ENCODE peak calls at places on chromosomes 11 and 22, in four cellular contexts. One of them, this sample, is unnamed. For H3K36me3 and H3K4me1, the result is how much of the 10 kb centered on the place peaks cover.

GRCh38 chr11:111586305-111586915 is 15.8 kb upstream of the SIK2 start:
- DNase-seq in stomach: peak
- DNase-seq in heart right ventricle: peak
- DNase-seq in mucosa of descending colon: no peak
- DNase-seq in this sample: peak

GRCh38 chr11:56331861-56332491 is 13.9 kb upstream of the OR8K1 start:
- DNase-seq in mucosa of descending colon: no peak
- DNase-seq in stomach: no peak
- DNase-seq in heart right ventricle: no peak
- DNase-seq in this sample: no peak

GRCh38 chr22:33873186-33873585 is 47.1 kb downstream of the LARGE1 start:
- DNase-seq in heart right ventricle: peak
- DNase-seq in mucosa of descending colon: no peak
- DNase-seq in stomach: peak
- DNase-seq in this sample: no peak

GRCh38 chr11:133830931-133831907 is 14.1 kb downstream of the SPATA19 start:
- DNase-seq in stomach: no peak
- DNase-seq in mucosa of descending colon: no peak
- DNase-seq in heart right ventricle: no peak
- DNase-seq in this sample: no peak

GRCh38 chr11:27194976-27195375 is 154.4 kb downstream of the BBOX1 start:
- DNase-seq in stomach: no peak
- DNase-seq in heart right ventricle: no peak
- DNase-seq in mucosa of descending colon: no peak
- DNase-seq in this sample: no peak

GRCh38 chr22:37391702-37392101 is 35.6 kb downstream of the ELFN2 start:
- DNase-seq in heart right ventricle: no peak
- DNase-seq in mucosa of descending colon: no peak
- DNase-seq in stomach: no peak
- DNase-seq in this sample: no peak

GRCh38 chr22:26334232-26334631 is 94.8 kb upstream of the ASPHD2 start:
- DNase-seq in heart right ventricle: no peak
- DNase-seq in mucosa of descending colon: no peak
- DNase-seq in stomach: no peak
- DNase-seq in this sample: no peak

GRCh38 chr11:4455439-4455838 is 6.3 kb downstream of the OR52K2 start:
- DNase-seq in mucosa of descending colon: no peak
- DNase-seq in heart right ventricle: peak
- DNase-seq in stomach: no peak
- DNase-seq in this sample: no peak

GRCh38 chr22:30426395-30427353 is 1.1 kb downstream of the MTFP1 start:
- DNase-seq in stomach: peak
- DNase-seq in heart right ventricle: peak
- DNase-seq in mucosa of descending colon: peak
- DNase-seq in this sample: peak

GRCh38 chr11:27514076-27514475 is 7.5 kb upstream of the LIN7C start:
- DNase-seq in mucosa of descending colon: no peak
- DNase-seq in heart right ventricle: peak
- DNase-seq in stomach: no peak
- DNase-seq in this sample: no peak

GRCh38 chr11:75040167-75040770 is 51.5 kb downstream of the NEU3 start:
- DNase-seq in heart right ventricle: no peak
- DNase-seq in stomach: no peak
- DNase-seq in mucosa of descending colon: no peak
- DNase-seq in this sample: no peak

GRCh38 chr22:24805790-24806662 is at the start of gene SGSM1:
- DNase-seq in heart right ventricle: peak
- DNase-seq in mucosa of descending colon: peak
- DNase-seq in stomach: peak
- DNase-seq in this sample: peak

GRCh38 chr11:25927391-25927790 is 404.5 kb upstream of the ANO3 start:
- DNase-seq in mucosa of descending colon: no peak
- DNase-seq in stomach: no peak
- DNase-seq in heart right ventricle: no peak
- DNase-seq in this sample: no peak

GRCh38 chr11:120775986-120776682 is 247.8 kb upstream of the TBCEL start:
- DNase-seq in mucosa of descending colon: no peak
- DNase-seq in heart right ventricle: no peak
- DNase-seq in stomach: no peak
- DNase-seq in this sample: peak

GRCh38 chr22:30127749-30128166 is 47.5 kb downstream of the HORMAD2 start:
- DNase-seq in stomach: no peak
- DNase-seq in mucosa of descending colon: no peak
- DNase-seq in heart right ventricle: no peak
- DNase-seq in this sample: no peak

DNA sequence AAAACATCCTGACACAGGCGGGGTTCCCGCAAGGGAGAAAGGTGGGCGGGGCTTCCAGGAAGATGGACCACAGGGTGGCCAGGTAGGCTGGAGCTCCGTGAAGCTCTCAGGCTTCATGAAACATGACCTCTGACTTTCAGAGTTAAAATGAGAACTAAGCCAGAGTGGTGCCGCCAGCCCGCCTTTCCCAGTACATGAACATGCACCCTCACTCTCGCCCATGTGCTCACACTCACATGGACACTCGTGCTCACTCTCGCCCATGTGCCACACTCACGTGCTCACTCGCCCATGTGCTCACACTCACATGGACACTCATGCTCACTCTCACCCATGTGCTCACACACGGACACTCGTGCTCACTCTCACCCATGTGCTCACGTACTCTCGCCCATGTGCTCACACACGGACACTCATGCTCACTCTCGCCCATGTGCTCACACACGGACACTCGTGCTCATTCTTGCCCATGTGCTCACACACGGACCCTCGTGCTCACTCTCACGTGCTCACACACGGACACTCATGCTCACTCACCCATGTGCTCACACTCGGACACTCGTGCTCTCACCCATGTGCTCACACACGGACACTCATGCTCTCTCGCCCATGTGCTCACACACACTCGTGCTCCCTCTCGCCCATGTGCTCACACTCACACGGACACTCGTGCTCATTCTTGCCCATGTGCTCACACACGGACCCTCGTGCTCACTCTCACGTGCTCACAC is 10.0 kb downstream of the RNH1 start:
- DNase-seq in stomach: no peak
- DNase-seq in mucosa of descending colon: no peak
- DNase-seq in heart right ventricle: no peak
- DNase-seq in this sample: no peak
- H3K36me3 ChIP-seq in stomach: half or more
- H3K36me3 ChIP-seq in mucosa of descending colon: under half
- H3K36me3 ChIP-seq in heart right ventricle: half or more
- H3K36me3 ChIP-seq in this sample: half or more

DNA sequence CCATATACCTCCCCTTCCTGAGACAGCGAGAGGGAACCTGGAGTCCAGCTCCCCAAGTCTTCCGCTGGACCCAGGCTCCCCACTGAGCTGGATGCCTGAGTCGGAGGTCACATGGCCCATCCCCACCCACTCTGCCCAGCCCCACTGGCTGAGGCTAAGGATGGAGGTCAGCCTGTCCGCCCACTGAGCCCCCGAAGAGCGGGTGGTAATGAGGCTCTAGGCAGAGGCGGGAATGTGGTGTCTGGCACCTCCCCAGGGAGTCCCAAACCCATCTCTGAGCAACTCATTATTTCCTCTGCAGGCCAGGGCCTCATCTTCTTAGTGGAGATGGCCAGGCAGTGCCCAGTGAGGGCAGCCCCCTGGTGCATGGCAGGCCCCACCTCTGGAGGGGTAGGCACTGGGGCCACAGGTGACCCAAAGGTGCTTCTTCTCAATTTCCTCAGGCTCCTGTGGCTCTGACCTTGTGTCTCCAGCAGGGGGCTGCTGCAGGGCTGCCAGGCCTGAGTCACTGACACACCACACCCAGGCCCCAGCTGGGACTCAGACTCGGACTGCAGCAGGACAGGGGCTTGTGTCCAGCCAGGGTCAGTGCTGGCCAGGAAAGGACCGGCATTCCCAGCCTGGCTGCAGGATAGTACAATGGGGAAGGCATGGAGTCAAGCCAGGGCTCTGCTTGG is 10.2 kb upstream of the PDE2A start:
- DNase-seq in mucosa of descending colon: peak
- DNase-seq in stomach: peak
- DNase-seq in heart right ventricle: peak
- DNase-seq in this sample: peak
- TF ChIP-seq CTCF in mucosa of descending colon: peak
- TF ChIP-seq CTCF in stomach: no peak
- TF ChIP-seq CTCF in heart right ventricle: peak
- TF ChIP-seq CTCF in this sample: no peak

DNA sequence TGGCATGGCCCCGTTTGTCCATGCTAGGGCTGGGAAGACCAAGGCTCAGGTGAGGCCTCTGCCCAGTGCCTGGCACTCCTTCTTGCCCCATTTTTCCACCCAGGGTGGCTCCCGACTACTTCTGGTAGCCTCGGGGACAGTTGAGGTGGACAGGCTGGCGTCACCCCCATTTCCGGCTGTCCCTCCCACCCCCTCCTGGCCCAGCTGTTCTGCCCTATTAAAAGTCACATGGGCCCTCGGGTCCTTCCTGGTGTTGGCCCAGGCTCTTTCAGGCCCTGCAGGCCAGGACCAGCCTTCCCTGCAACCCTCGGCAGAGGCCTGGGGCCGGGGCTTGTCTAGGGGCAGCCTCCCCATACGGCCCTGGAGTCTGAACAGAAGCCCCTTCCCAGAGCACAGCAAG is 9.5 kb downstream of the CD81 start:
- DNase-seq in heart right ventricle: no peak
- DNase-seq in stomach: no peak
- DNase-seq in mucosa of descending colon: no peak
- DNase-seq in this sample: no peak
- H3K4me1 ChIP-seq in heart right ventricle: half or more
- H3K4me1 ChIP-seq in stomach: half or more
- H3K4me1 ChIP-seq in mucosa of descending colon: half or more
- H3K4me1 ChIP-seq in this sample: half or more

GRCh38 chr11:67382481-67383136 is 9.2 kb upstream of the RAD9A start:
- DNase-seq in heart right ventricle: peak
- DNase-seq in mucosa of descending colon: peak
- DNase-seq in stomach: peak
- DNase-seq in this sample: peak
- H3K36me3 ChIP-seq in heart right ventricle: under half
- H3K36me3 ChIP-seq in mucosa of descending colon: under half
- H3K36me3 ChIP-seq in stomach: under half
- H3K36me3 ChIP-seq in this sample: under half